ENCODE peak calls at places on chromosome 21, in four cellular contexts. R is aorta; G is endothelial cell of umbilical vein; N is effector memory CD4-positive, alpha-beta T cell. Z is an unnamed sample. For H3K9me3, the result is how much of the 10 kb centered on the place peaks cover.

GRCh38 chr21:32278068-32278467 is 781 bp downstream of the MIS18A start:
- DNase-seq in R (no peak), G (peak), N (no peak), Z (no peak)

GRCh38 chr21:36377391-36377842 is 7.8 kb upstream of the CHAF1B start:
- DNase-seq in N (no peak), G (no peak), R (no peak), Z (no peak)

GRCh38 chr21:16305686-16306085 is 575.9 kb downstream of the USP25 start:
- DNase-seq in G (peak), N (no peak), R (no peak), Z (no peak)

GRCh38 chr21:32946654-32947053 is 79.1 kb upstream of the OLIG2 start:
- DNase-seq in G (no peak), N (no peak), R (no peak), Z (no peak)

GRCh38 chr21:26115346-26115745 is 55.2 kb downstream of the APP start:
- DNase-seq in R (no peak), G (peak), N (no peak), Z (no peak)

GRCh38 chr21:32184485-32184884 is 94.4 kb downstream of the MIS18A start:
- DNase-seq in G (no peak), N (no peak), R (no peak), Z (no peak)

GRCh38 chr21:42406846-42407245 is 3.1 kb downstream of the UBASH3A start:
- DNase-seq in R (peak), G (no peak), N (no peak), Z (no peak)

GRCh38 chr21:29571949-29572348 is 273.2 kb downstream of the BACH1 start:
- DNase-seq in N (no peak), R (no peak), G (no peak), Z (no peak)

GRCh38 chr21:39712976-39713375 is 32.0 kb upstream of the IGSF5 start:
- DNase-seq in N (no peak), G (no peak), R (no peak), Z (no peak)

GRCh38 chr21:16536661-16537359 is 807.0 kb downstream of the USP25 start:
- DNase-seq in G (peak), N (no peak), R (no peak), Z (no peak)

GRCh38 chr21:35578831-35579470 is 481.4 kb downstream of the SETD4 start:
- DNase-seq in G (no peak), N (no peak), R (no peak), Z (no peak)

GRCh38 chr21:41584603-41585176 is 76.7 kb upstream of the TMPRSS2 start:
- DNase-seq in N (no peak), G (no peak), R (no peak), Z (no peak)

GRCh38 chr21:31293986-31294385 is 50.1 kb downstream of the TIAM1 start:
- DNase-seq in R (no peak), N (no peak), G (peak), Z (no peak)

GRCh38 chr21:37516998-37517397 is 150.4 kb downstream of the DYRK1A start:
- DNase-seq in N (no peak), R (no peak), G (no peak), Z (no peak)

GRCh38 chr21:38349111-38349746 is 92.4 kb downstream of the KCNJ15 start:
- DNase-seq in G (peak), R (no peak), N (no peak), Z (no peak)

GRCh38 chr21:39567180-39567972 is 45.4 kb upstream of the B3GALT5 start:
- DNase-seq in N (no peak), R (no peak), G (no peak), Z (no peak)

GRCh38 chr21:34977333-34977732 is 71.8 kb downstream of the RUNX1 start:
- DNase-seq in G (no peak), R (no peak), N (no peak), Z (no peak)

GRCh38 chr21:31484219-31484618 is 140.2 kb upstream of the TIAM1 start:
- DNase-seq in G (no peak), N (no peak), R (no peak), Z (no peak)

GRCh38 chr21:8992731-8993174 is 1528.6 kb upstream of the TPTE start:
- DNase-seq in N (no peak), R (peak), G (peak), Z (no peak)
- H3K9me3 ChIP-seq in N (under half), R (under half), G (under half), Z (under half)

DNA sequence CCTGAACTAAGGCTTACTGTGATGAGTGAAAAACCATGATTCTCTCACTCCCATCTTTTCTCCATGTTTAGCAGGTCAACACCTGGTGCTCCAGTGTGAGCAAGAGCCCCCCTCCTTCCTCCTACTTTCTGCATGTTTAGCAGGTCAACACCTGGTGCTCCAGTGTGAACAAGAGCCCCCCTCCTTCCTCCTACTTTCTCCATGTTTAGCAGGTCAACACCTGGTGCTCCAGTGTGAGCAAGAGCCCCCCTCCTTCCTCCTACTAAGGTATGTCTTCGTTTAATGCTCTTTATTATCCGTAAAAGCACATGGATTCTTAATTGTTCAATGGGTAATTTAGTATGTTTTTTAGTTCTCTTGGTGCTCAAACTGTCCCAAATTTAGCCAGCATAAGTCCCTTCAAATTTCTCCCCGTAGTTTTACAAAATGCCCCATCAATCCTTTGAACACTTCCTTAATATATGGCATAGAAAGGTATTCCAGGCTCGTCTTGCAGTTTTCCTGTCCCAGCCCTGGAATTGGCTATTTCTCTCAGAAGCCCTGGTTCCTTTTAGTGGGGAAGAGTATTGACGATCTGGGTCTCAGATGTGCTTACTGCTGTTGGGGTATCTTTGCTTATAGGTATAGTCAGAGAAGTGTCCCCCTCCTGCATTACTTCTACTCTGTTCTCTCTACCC is 760.8 kb upstream of the TPTE start:
- DNase-seq in R (no peak), N (no peak), G (no peak), Z (no peak)
- H3K9me3 ChIP-seq in R (under half), N (under half), G (under half), Z (under half)

GRCh38 chr21:44996983-44997936 is 57.4 kb downstream of the SLX9 start:
- DNase-seq in R (no peak), N (no peak), G (no peak), Z (no peak)
- H3K9me3 ChIP-seq in R (under half), N (under half), G (under half), Z (under half)

DNA sequence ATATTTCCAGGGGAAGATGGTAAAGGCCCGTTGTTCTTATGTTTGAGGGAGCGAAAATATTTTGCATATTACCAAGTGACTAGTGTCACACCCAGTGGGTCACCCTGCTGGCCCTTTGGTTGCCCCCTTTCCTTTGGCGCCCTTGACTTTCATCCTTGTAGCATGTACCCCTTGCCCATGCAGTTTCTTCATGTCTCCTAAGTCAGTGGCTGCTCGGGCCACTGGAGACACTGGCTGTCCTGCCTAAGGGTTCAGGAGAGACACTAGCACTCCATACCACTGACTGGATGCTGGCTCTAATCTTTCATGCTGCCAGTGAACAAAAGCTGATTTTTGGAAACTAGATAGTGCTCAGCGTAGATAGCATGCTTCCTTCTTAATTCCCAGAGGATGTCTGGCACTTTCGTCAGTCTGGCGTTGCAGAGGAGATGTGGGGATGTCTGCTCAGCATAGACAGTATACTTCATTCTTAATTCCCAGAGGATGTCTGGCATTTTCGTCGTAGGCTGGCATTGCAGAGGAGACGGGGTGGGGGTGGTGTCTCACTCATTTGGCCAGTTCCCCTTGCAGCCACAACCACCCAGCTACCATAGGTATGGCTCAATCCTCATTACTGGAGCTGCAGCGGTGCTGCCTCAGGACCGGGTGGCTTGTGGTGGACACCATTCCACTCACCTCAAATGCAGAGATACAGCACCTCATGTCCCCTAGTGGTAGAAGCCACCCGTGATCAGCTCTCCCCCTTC is 770.9 kb upstream of the TPTE start:
- DNase-seq in N (no peak), R (no peak), G (no peak), Z (no peak)
- H3K9me3 ChIP-seq in N (under half), R (under half), G (under half), Z (under half)

GRCh38 chr21:28444567-28444966 is 548.1 kb downstream of the LTN1 start:
- DNase-seq in R (no peak), N (no peak), G (no peak), Z (no peak)
- H3K9me3 ChIP-seq in R (under half), N (under half), G (under half), Z (under half)

GRCh38 chr21:43851593-43851992 is 13.4 kb upstream of the AGPAT3 start:
- DNase-seq in N (no peak), G (no peak), R (no peak), Z (no peak)
- H3K9me3 ChIP-seq in N (under half), G (under half), R (under half), Z (under half)

DNA sequence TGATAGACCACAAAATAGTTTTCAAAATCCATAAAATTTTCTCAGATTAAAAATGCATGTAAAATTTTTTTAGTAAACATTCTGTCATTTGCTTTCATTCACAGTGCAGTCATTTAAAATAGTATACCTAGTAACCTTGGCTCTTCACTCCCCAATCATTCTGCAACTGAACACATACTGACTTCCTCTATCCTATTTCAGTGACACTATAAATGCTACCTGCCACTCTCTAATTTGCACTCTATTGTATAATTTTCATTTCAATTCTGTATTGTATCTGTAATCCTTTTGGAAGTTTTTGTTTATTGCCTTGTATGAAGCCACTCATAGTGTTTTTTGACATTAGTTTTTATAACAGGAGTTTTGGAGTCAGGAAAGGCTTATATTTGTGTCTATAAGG is 1029.1 kb upstream of the NCAM2 start:
- DNase-seq in G (no peak), N (no peak), R (no peak), Z (no peak)
- H3K9me3 ChIP-seq in G (under half), N (under half), R (under half), Z (under half)

DNA sequence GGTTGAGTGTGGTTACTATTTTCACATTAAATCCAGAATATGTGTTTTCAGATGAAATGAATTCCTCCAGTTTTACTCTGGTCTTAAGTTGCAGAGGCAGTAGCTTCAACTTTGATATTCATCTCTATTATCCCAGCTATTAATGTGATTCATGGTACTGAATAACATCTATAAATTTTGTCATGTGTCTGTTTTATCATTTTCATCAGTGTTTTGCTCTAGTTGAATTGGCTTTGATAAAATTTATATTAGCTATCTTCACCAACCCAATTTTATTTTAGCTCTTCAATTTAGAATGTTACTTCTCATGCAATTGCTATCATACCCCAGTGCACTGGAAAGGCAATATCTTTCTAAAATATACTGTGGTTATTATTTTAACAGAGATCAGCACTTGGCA is 184.2 kb downstream of the NCAM2 start:
- DNase-seq in N (no peak), R (no peak), G (no peak), Z (no peak)
- H3K9me3 ChIP-seq in N (under half), R (under half), G (under half), Z (under half)

GRCh38 chr21:45868488-45868887 is 113.1 kb upstream of the COL6A1 start:
- DNase-seq in R (peak), G (no peak), N (no peak), Z (no peak)
- H3K9me3 ChIP-seq in R (under half), G (under half), N (under half), Z (under half)

Z was measured in T-helper 17 cell.